ENCODE peak calls at places on chromosome 7, in ten cellular contexts. One of them, this sample, is unnamed. For H3K27me3, the result is how much of the 10 kb centered on the place peaks cover.

GRCh38 chr7:22604246-22604645 is 104.3 kb upstream of the STEAP1B start:
- DNase-seq in CD4-positive, alpha-beta T cell: no peak
- DNase-seq in spleen: no peak
- DNase-seq in IMR-90: peak
- DNase-seq in transverse colon: no peak
- DNase-seq in cardiac muscle cell: no peak
- DNase-seq in HCT116: no peak
- DNase-seq in heart left ventricle: no peak
- DNase-seq in adipocyte: no peak
- DNase-seq in psoas muscle: no peak
- DNase-seq in this sample: no peak

GRCh38 chr7:152006336-152006735 is 19.1 kb upstream of the GALNT11 start:
- DNase-seq in CD4-positive, alpha-beta T cell: no peak
- DNase-seq in spleen: no peak
- DNase-seq in IMR-90: no peak
- DNase-seq in transverse colon: no peak
- DNase-seq in cardiac muscle cell: no peak
- DNase-seq in HCT116: no peak
- DNase-seq in heart left ventricle: no peak
- DNase-seq in adipocyte: no peak
- DNase-seq in psoas muscle: no peak
- DNase-seq in this sample: no peak

GRCh38 chr7:17506090-17506489 is 207.6 kb downstream of the AHR start:
- DNase-seq in CD4-positive, alpha-beta T cell: no peak
- DNase-seq in spleen: no peak
- DNase-seq in IMR-90: peak
- DNase-seq in transverse colon: peak
- DNase-seq in cardiac muscle cell: no peak
- DNase-seq in HCT116: no peak
- DNase-seq in heart left ventricle: no peak
- DNase-seq in adipocyte: no peak
- DNase-seq in psoas muscle: no peak
- DNase-seq in this sample: peak

GRCh38 chr7:107463139-107464078 is 6.4 kb upstream of the GPR22 start:
- DNase-seq in CD4-positive, alpha-beta T cell: peak
- DNase-seq in spleen: peak
- DNase-seq in IMR-90: peak
- DNase-seq in transverse colon: peak
- DNase-seq in cardiac muscle cell: peak
- DNase-seq in HCT116: peak
- DNase-seq in heart left ventricle: peak
- DNase-seq in adipocyte: peak
- DNase-seq in psoas muscle: peak
- DNase-seq in this sample: peak

GRCh38 chr7:70696139-70696782 is 435.7 kb upstream of the GALNT17 start:
- DNase-seq in CD4-positive, alpha-beta T cell: no peak
- DNase-seq in spleen: no peak
- DNase-seq in IMR-90: peak
- DNase-seq in transverse colon: no peak
- DNase-seq in cardiac muscle cell: no peak
- DNase-seq in HCT116: no peak
- DNase-seq in heart left ventricle: no peak
- DNase-seq in adipocyte: peak
- DNase-seq in psoas muscle: no peak
- DNase-seq in this sample: no peak

GRCh38 chr7:133401225-133401624 is 148.3 kb downstream of the EXOC4 start:
- DNase-seq in CD4-positive, alpha-beta T cell: no peak
- DNase-seq in spleen: no peak
- DNase-seq in IMR-90: peak
- DNase-seq in transverse colon: no peak
- DNase-seq in cardiac muscle cell: no peak
- DNase-seq in HCT116: no peak
- DNase-seq in heart left ventricle: no peak
- DNase-seq in adipocyte: peak
- DNase-seq in psoas muscle: no peak
- DNase-seq in this sample: no peak

GRCh38 chr7:107659666-107660065 is 962 bp upstream of the SLC26A4 start:
- DNase-seq in CD4-positive, alpha-beta T cell: no peak
- DNase-seq in spleen: no peak
- DNase-seq in IMR-90: peak
- DNase-seq in transverse colon: no peak
- DNase-seq in cardiac muscle cell: no peak
- DNase-seq in HCT116: peak
- DNase-seq in heart left ventricle: no peak
- DNase-seq in adipocyte: peak
- DNase-seq in psoas muscle: no peak
- DNase-seq in this sample: no peak

GRCh38 chr7:5709347-5709950 is 72.0 kb downstream of the RNF216 start:
- DNase-seq in CD4-positive, alpha-beta T cell: no peak
- DNase-seq in spleen: no peak
- DNase-seq in IMR-90: peak
- DNase-seq in transverse colon: no peak
- DNase-seq in cardiac muscle cell: no peak
- DNase-seq in HCT116: no peak
- DNase-seq in heart left ventricle: no peak
- DNase-seq in adipocyte: peak
- DNase-seq in psoas muscle: no peak
- DNase-seq in this sample: no peak

GRCh38 chr7:14305233-14305866 is 315.9 kb upstream of the ETV1 start:
- DNase-seq in CD4-positive, alpha-beta T cell: no peak
- DNase-seq in spleen: no peak
- DNase-seq in IMR-90: no peak
- DNase-seq in transverse colon: no peak
- DNase-seq in cardiac muscle cell: peak
- DNase-seq in HCT116: peak
- DNase-seq in heart left ventricle: no peak
- DNase-seq in adipocyte: peak
- DNase-seq in psoas muscle: no peak
- DNase-seq in this sample: no peak

GRCh38 chr7:45921699-45922519 is 837 bp upstream of the IGFBP3 start:
- DNase-seq in CD4-positive, alpha-beta T cell: no peak
- DNase-seq in spleen: no peak
- DNase-seq in IMR-90: peak
- DNase-seq in transverse colon: peak
- DNase-seq in cardiac muscle cell: peak
- DNase-seq in HCT116: peak
- DNase-seq in heart left ventricle: peak
- DNase-seq in adipocyte: peak
- DNase-seq in psoas muscle: peak
- DNase-seq in this sample: peak

GRCh38 chr7:28419717-28420116 is 7.4 kb downstream of the CREB5 start:
- DNase-seq in CD4-positive, alpha-beta T cell: no peak
- DNase-seq in spleen: no peak
- DNase-seq in IMR-90: peak
- DNase-seq in transverse colon: no peak
- DNase-seq in cardiac muscle cell: no peak
- DNase-seq in HCT116: no peak
- DNase-seq in heart left ventricle: no peak
- DNase-seq in adipocyte: peak
- DNase-seq in psoas muscle: no peak
- DNase-seq in this sample: no peak

GRCh38 chr7:123557016-123557630 is 495 bp downstream of the NDUFA5 start:
- DNase-seq in CD4-positive, alpha-beta T cell: no peak
- DNase-seq in spleen: no peak
- DNase-seq in IMR-90: peak
- DNase-seq in transverse colon: no peak
- DNase-seq in cardiac muscle cell: peak
- DNase-seq in HCT116: no peak
- DNase-seq in heart left ventricle: no peak
- DNase-seq in adipocyte: peak
- DNase-seq in psoas muscle: no peak
- DNase-seq in this sample: no peak

GRCh38 chr7:39595102-39595620 is 28.2 kb upstream of the RALA start:
- DNase-seq in CD4-positive, alpha-beta T cell: no peak
- DNase-seq in spleen: no peak
- DNase-seq in IMR-90: peak
- DNase-seq in transverse colon: no peak
- DNase-seq in cardiac muscle cell: no peak
- DNase-seq in HCT116: no peak
- DNase-seq in heart left ventricle: no peak
- DNase-seq in adipocyte: peak
- DNase-seq in psoas muscle: no peak
- DNase-seq in this sample: no peak

GRCh38 chr7:92631067-92631829 is 41.1 kb upstream of the FAM133B start:
- DNase-seq in CD4-positive, alpha-beta T cell: no peak
- DNase-seq in spleen: no peak
- DNase-seq in IMR-90: no peak
- DNase-seq in transverse colon: no peak
- DNase-seq in cardiac muscle cell: no peak
- DNase-seq in HCT116: no peak
- DNase-seq in heart left ventricle: no peak
- DNase-seq in adipocyte: no peak
- DNase-seq in psoas muscle: no peak
- DNase-seq in this sample: no peak

GRCh38 chr7:148721390-148721789 is 22.7 kb downstream of the CUL1 start:
- DNase-seq in CD4-positive, alpha-beta T cell: no peak
- DNase-seq in spleen: no peak
- DNase-seq in IMR-90: no peak
- DNase-seq in transverse colon: no peak
- DNase-seq in cardiac muscle cell: no peak
- DNase-seq in HCT116: no peak
- DNase-seq in heart left ventricle: no peak
- DNase-seq in adipocyte: no peak
- DNase-seq in psoas muscle: no peak
- DNase-seq in this sample: no peak
- H3K27me3 ChIP-seq in CD4-positive, alpha-beta T cell: under half
- H3K27me3 ChIP-seq in spleen: under half
- H3K27me3 ChIP-seq in IMR-90: under half
- H3K27me3 ChIP-seq in transverse colon: under half
- H3K27me3 ChIP-seq in cardiac muscle cell: under half
- H3K27me3 ChIP-seq in HCT116: under half
- H3K27me3 ChIP-seq in heart left ventricle: under half
- H3K27me3 ChIP-seq in adipocyte: under half
- H3K27me3 ChIP-seq in psoas muscle: under half
- H3K27me3 ChIP-seq in this sample: under half

DNA sequence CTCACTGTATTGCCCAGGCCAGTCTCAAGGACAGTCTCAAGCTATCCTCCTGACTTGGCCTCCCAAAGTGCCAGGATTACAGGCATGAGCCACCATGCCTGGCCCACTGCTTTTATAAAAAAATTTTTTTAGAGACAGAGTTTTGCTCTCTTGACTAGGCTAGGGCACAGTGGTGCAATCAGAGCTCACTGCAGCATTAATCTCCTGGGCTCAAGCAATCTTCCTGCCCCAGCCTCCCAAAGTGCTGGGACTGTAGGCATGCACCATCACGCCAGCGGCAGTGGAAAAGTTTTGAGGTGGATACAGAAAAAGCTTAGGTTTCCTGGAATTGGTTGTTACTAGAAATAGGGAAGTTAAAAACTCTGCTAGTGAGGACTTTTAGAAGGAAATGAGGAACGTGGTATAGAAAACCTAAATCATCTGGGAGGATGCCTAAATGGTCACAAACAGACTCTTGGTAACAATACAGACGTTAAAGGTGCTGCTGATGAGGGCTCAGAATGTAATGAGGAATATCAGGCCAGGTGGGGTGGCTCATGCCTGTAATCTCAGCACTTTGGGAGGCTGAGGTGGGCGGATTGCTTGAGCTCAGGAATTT is 10.9 kb upstream of the SNX8 start:
- DNase-seq in CD4-positive, alpha-beta T cell: no peak
- DNase-seq in spleen: no peak
- DNase-seq in IMR-90: no peak
- DNase-seq in transverse colon: no peak
- DNase-seq in cardiac muscle cell: no peak
- DNase-seq in HCT116: no peak
- DNase-seq in heart left ventricle: no peak
- DNase-seq in adipocyte: no peak
- DNase-seq in psoas muscle: no peak
- DNase-seq in this sample: no peak
- H3K27me3 ChIP-seq in CD4-positive, alpha-beta T cell: under half
- H3K27me3 ChIP-seq in spleen: under half
- H3K27me3 ChIP-seq in IMR-90: under half
- H3K27me3 ChIP-seq in transverse colon: under half
- H3K27me3 ChIP-seq in cardiac muscle cell: under half
- H3K27me3 ChIP-seq in HCT116: under half
- H3K27me3 ChIP-seq in heart left ventricle: under half
- H3K27me3 ChIP-seq in adipocyte: under half
- H3K27me3 ChIP-seq in psoas muscle: under half
- H3K27me3 ChIP-seq in this sample: under half

GRCh38 chr7:155395176-155395797 is 62.6 kb upstream of the EN2 start:
- DNase-seq in CD4-positive, alpha-beta T cell: no peak
- DNase-seq in spleen: peak
- DNase-seq in IMR-90: no peak
- DNase-seq in transverse colon: no peak
- DNase-seq in cardiac muscle cell: no peak
- DNase-seq in HCT116: no peak
- DNase-seq in heart left ventricle: peak
- DNase-seq in adipocyte: no peak
- DNase-seq in psoas muscle: peak
- DNase-seq in this sample: no peak
- H3K27me3 ChIP-seq in CD4-positive, alpha-beta T cell: under half
- H3K27me3 ChIP-seq in spleen: under half
- H3K27me3 ChIP-seq in IMR-90: under half
- H3K27me3 ChIP-seq in transverse colon: under half
- H3K27me3 ChIP-seq in cardiac muscle cell: half or more
- H3K27me3 ChIP-seq in HCT116: under half
- H3K27me3 ChIP-seq in heart left ventricle: under half
- H3K27me3 ChIP-seq in adipocyte: under half
- H3K27me3 ChIP-seq in psoas muscle: under half
- H3K27me3 ChIP-seq in this sample: under half

GRCh38 chr7:157021071-157021891 is 10.8 kb upstream of the MNX1 start:
- DNase-seq in CD4-positive, alpha-beta T cell: no peak
- DNase-seq in spleen: peak
- DNase-seq in IMR-90: no peak
- DNase-seq in transverse colon: no peak
- DNase-seq in cardiac muscle cell: no peak
- DNase-seq in HCT116: no peak
- DNase-seq in heart left ventricle: no peak
- DNase-seq in adipocyte: no peak
- DNase-seq in psoas muscle: no peak
- DNase-seq in this sample: no peak

GRCh38 chr7:157018328-157018996 is 8.0 kb upstream of the MNX1 start:
- DNase-seq in CD4-positive, alpha-beta T cell: no peak
- DNase-seq in spleen: no peak
- DNase-seq in IMR-90: no peak
- DNase-seq in transverse colon: no peak
- DNase-seq in cardiac muscle cell: no peak
- DNase-seq in HCT116: no peak
- DNase-seq in heart left ventricle: no peak
- DNase-seq in adipocyte: no peak
- DNase-seq in psoas muscle: no peak
- DNase-seq in this sample: no peak

GRCh38 chr7:157020514-157021070 is 10.1 kb upstream of the MNX1 start:
- DNase-seq in CD4-positive, alpha-beta T cell: no peak
- DNase-seq in spleen: no peak
- DNase-seq in IMR-90: no peak
- DNase-seq in transverse colon: no peak
- DNase-seq in cardiac muscle cell: no peak
- DNase-seq in HCT116: no peak
- DNase-seq in heart left ventricle: no peak
- DNase-seq in adipocyte: no peak
- DNase-seq in psoas muscle: no peak
- DNase-seq in this sample: no peak

GRCh38 chr7:157018997-157019591 is 8.6 kb upstream of the MNX1 start:
- DNase-seq in CD4-positive, alpha-beta T cell: no peak
- DNase-seq in spleen: peak
- DNase-seq in IMR-90: no peak
- DNase-seq in transverse colon: no peak
- DNase-seq in cardiac muscle cell: no peak
- DNase-seq in HCT116: no peak
- DNase-seq in heart left ventricle: no peak
- DNase-seq in adipocyte: no peak
- DNase-seq in psoas muscle: no peak
- DNase-seq in this sample: no peak

GRCh38 chr7:157019718-157020451 is 9.4 kb upstream of the MNX1 start:
- DNase-seq in CD4-positive, alpha-beta T cell: no peak
- DNase-seq in spleen: no peak
- DNase-seq in IMR-90: no peak
- DNase-seq in transverse colon: no peak
- DNase-seq in cardiac muscle cell: no peak
- DNase-seq in HCT116: no peak
- DNase-seq in heart left ventricle: no peak
- DNase-seq in adipocyte: no peak
- DNase-seq in psoas muscle: no peak
- DNase-seq in this sample: no peak
- H3K27me3 ChIP-seq in CD4-positive, alpha-beta T cell: half or more
- H3K27me3 ChIP-seq in spleen: half or more
- H3K27me3 ChIP-seq in IMR-90: half or more
- H3K27me3 ChIP-seq in transverse colon: half or more
- H3K27me3 ChIP-seq in cardiac muscle cell: half or more
- H3K27me3 ChIP-seq in HCT116: under half
- H3K27me3 ChIP-seq in heart left ventricle: half or more
- H3K27me3 ChIP-seq in adipocyte: half or more
- H3K27me3 ChIP-seq in psoas muscle: half or more
- H3K27me3 ChIP-seq in this sample: under half

This sample was measured in tibial nerve.